ENCODE peak calls at places on chromosomes 2 and 18, in six cellular contexts. Z is WTC11, M is NCI-H1417 treated with DMSO at 0.1 percent for 48 hours, S is HFFc6, V is neural progenitor cell, H is HCT116. J is an unnamed sample.

GRCh38 chr2:120469486-120469885 is 123.5 kb downstream of the INHBB start:
- DNase-seq in H (no peak), Z (no peak), V (no peak), S (no peak), M (no peak), J (no peak)

GRCh38 chr2:230778350-230779140 is 65.9 kb downstream of the CAB39 start:
- DNase-seq in H (no peak), S (no peak), V (no peak), Z (no peak), M (no peak), J (no peak)

GRCh38 chr2:69563021-69563420 is 80.5 kb downstream of the AAK1 start:
- DNase-seq in M (peak; percentile 12), S (no peak), V (no peak), Z (no peak), H (no peak), J (no peak)

GRCh38 chr2:25323042-25323514 is 18.6 kb downstream of the DNMT3A start:
- DNase-seq in Z (peak; percentile 71), M (no peak), V (peak; percentile 53), S (no peak), H (no peak), J (peak; percentile 50)

GRCh38 chr2:3483227-3483985 is 35.9 kb downstream of the ADI1 start:
- DNase-seq in Z (peak; percentile 73), V (peak; percentile 42), M (no peak), H (no peak), S (no peak), J (peak; percentile 93)

GRCh38 chr18:9615973-9616559 is 1.7 kb upstream of the PPP4R1 start:
- DNase-seq in H (no peak), S (peak; percentile 52), M (no peak), V (no peak), Z (no peak), J (no peak)

GRCh38 chr2:142980246-142981068 is 103.0 kb downstream of the KYNU start:
- DNase-seq in M (no peak), H (peak; percentile 16), Z (no peak), S (peak; percentile 31), V (peak; percentile 20), J (peak; percentile 41)

GRCh38 chr18:79852561-79853302 is 55.0 kb downstream of the KCNG2 start:
- DNase-seq in M (no peak), H (no peak), Z (no peak), S (no peak), V (no peak), J (no peak)